ENCODE peak calls at places on chromosomes 11 and 22, in nine cellular contexts. H, G, K, M, F, Y, R, L and I are unnamed samples.

GRCh38 chr22:29940526-29940925 is 57.6 kb downstream of the MTMR3 start:
- DNase-seq in H (no peak), G (no peak), K (no peak), M (no peak), F (no peak), Y (no peak), R (no peak), L (no peak), I (no peak)

GRCh38 chr11:123103326-123103980 is 41.5 kb upstream of the HSPA8 start:
- DNase-seq in H (peak; percentile 61), G (peak; percentile 60), K (peak; percentile 73), M (peak; percentile 45), F (peak; percentile 41), Y (peak; percentile 87), R (peak; percentile 62), L (peak; percentile 75), I (peak; percentile 86)

GRCh38 chr22:42925598-42925997 is 68.5 kb upstream of the ARFGAP3 start:
- DNase-seq in H (no peak), G (no peak), K (no peak), M (no peak), F (no peak), Y (no peak), R (no peak), L (no peak), I (no peak)

GRCh38 chr22:49751318-49751967 is 76.2 kb downstream of the BRD1 start:
- DNase-seq in H (no peak), G (peak; percentile 19), K (no peak), M (no peak), F (no peak), Y (no peak), R (no peak), L (no peak), I (no peak)

GRCh38 chr22:44755418-44755817 is 3.0 kb downstream of the ARHGAP8 start:
- DNase-seq in H (no peak), G (no peak), K (no peak), M (no peak), F (no peak), Y (no peak), R (no peak), L (no peak), I (no peak)

GRCh38 chr22:42414565-42415298 is 17.5 kb downstream of the NFAM1 start:
- DNase-seq in H (no peak), G (no peak), K (no peak), M (no peak), F (no peak), Y (no peak), R (no peak), L (no peak), I (no peak)

GRCh38 chr22:38177926-38178604 is 3.6 kb downstream of the PLA2G6 start:
- DNase-seq in H (peak; percentile 86), G (peak; percentile 97), K (peak; percentile 33), M (peak; percentile 80), F (peak; percentile 32), Y (peak; percentile 87), R (peak; percentile 67), L (peak; percentile 89), I (peak; percentile 87)

GRCh38 chr11:61120865-61121831 is 18.9 kb downstream of the CD5 start:
- DNase-seq in H (peak; percentile 34), G (no peak), K (no peak), M (peak; percentile 27), F (no peak), Y (no peak), R (no peak), L (peak; percentile 34), I (peak; percentile 60)

GRCh38 chr11:128757235-128757711 is 63.4 kb downstream of the FLI1 start:
- DNase-seq in H (peak; percentile 19), G (no peak), K (peak; percentile 66), M (no peak), F (no peak), Y (peak; percentile 50), R (no peak), L (peak; percentile 48), I (peak; percentile 60)

GRCh38 chr22:35102663-35103062 is 36.7 kb downstream of the ISX start:
- DNase-seq in H (peak; percentile 1), G (no peak), K (peak; percentile 82), M (no peak), F (no peak), Y (peak; percentile 4), R (peak; percentile 25), L (peak; percentile 2), I (peak; percentile 16)

GRCh38 chr11:64004590-64004984 is 18.3 kb downstream of the OTUB1 start:
- DNase-seq in H (no peak), G (no peak), K (no peak), M (no peak), F (no peak), Y (no peak), R (no peak), L (no peak), I (peak; percentile 17)
- H3K4me1 ChIP-seq in H (peaks cover 9% of the 10 kb centered on the region), G (no peaks in the 10 kb centered on the region), K (peaks cover 12% of the 10 kb centered on the region), M (peaks cover 22% of the 10 kb centered on the region), F (peaks cover 17% of the 10 kb centered on the region), Y (peaks cover 14% of the 10 kb centered on the region), R (peaks cover 22% of the 10 kb centered on the region), L (peaks cover 11% of the 10 kb centered on the region), I (peaks cover 8% of the 10 kb centered on the region)

GRCh38 chr11:80798189-80798588 is 1357.4 kb upstream of the TENM4 start:
- DNase-seq in H (no peak), G (no peak), K (no peak), M (no peak), F (no peak), Y (no peak), R (peak; percentile 62), L (no peak), I (no peak)
- H2AFZ ChIP-seq in H (no peak overlapping the region), G (no peak overlapping the region), K (no peak overlapping the region), M (no peak overlapping the region), F (peak overlapping the region; percentile 81), Y (no peak overlapping the region), R (peak overlapping the region; percentile 36), L (no peak overlapping the region), I (no peak overlapping the region)

DNA sequence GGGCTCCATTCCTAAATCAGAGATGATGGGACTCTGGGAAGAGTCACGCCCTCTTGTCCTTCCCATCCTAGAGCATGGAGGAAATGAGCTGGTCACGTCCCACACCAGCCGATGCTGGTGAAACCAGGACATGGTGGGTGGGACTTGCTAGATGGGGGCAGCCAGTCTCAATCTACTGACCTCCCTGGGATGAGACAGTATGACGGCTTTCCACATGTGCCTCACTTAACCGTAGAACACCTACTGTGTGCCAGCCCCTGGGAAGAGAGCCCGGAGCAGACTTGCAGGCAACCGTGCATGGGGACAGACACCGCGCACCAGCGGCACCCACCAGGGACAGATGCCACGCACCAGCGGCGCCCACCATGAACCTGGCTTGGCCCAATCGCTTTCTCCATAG is 3.8 kb downstream of the OSBPL5 start:
- DNase-seq in H (no peak), G (no peak), K (no peak), M (no peak), F (no peak), Y (no peak), R (no peak), L (no peak), I (peak; percentile 71)
- H3K4me3 ChIP-seq in H (no peak overlapping the region), G (no peak overlapping the region), K (peak overlapping the region; percentile 72), M (no peak overlapping the region), F (peak overlapping the region; percentile 52), Y (no peak overlapping the region), R (peak overlapping the region; percentile 59), L (no peak overlapping the region), I (peak overlapping the region; percentile 78)

GRCh38 chr22:22109693-22110466 is 127.3 kb upstream of the TOP3B start:
- DNase-seq in H (no peak), G (no peak), K (peak; percentile 56), M (no peak), F (no peak), Y (peak; percentile 12), R (no peak), L (no peak), I (no peak)
- H3K4me1 ChIP-seq in H (no peaks in the 10 kb centered on the region), G (no peaks in the 10 kb centered on the region), K (peaks cover 10% of the 10 kb centered on the region), M (peaks cover 9% of the 10 kb centered on the region), F (no peaks in the 10 kb centered on the region), Y (peaks cover 26% of the 10 kb centered on the region), R (no peaks in the 10 kb centered on the region), L (peaks cover 16% of the 10 kb centered on the region), I (peaks cover 8% of the 10 kb centered on the region)

GRCh38 chr11:69913591-69914285 is 94.5 kb upstream of the FGF3 start:
- DNase-seq in H (no peak), G (no peak), K (no peak), M (no peak), F (no peak), Y (no peak), R (no peak), L (no peak), I (no peak)

GRCh38 chr11:69915501-69916250 is 96.5 kb upstream of the FGF3 start:
- DNase-seq in H (peak; percentile 55), G (peak; percentile 85), K (peak; percentile 93), M (peak; percentile 34), F (peak; percentile 80), Y (peak; percentile 95), R (peak; percentile 90), L (peak; percentile 76), I (peak; percentile 76)

GRCh38 chr11:69912911-69913451 is 93.8 kb upstream of the FGF3 start:
- DNase-seq in H (no peak), G (peak; percentile 45), K (peak; percentile 51), M (no peak), F (no peak), Y (no peak), R (peak; percentile 50), L (peak; percentile 20), I (peak; percentile 47)

GRCh38 chr11:69915151-69915500 is 95.9 kb upstream of the FGF3 start:
- DNase-seq in H (peak; percentile 53), G (peak; percentile 93), K (no peak), M (peak; percentile 23), F (no peak), Y (peak; percentile 93), R (no peak), L (peak; percentile 62), I (peak; percentile 74)

DNA sequence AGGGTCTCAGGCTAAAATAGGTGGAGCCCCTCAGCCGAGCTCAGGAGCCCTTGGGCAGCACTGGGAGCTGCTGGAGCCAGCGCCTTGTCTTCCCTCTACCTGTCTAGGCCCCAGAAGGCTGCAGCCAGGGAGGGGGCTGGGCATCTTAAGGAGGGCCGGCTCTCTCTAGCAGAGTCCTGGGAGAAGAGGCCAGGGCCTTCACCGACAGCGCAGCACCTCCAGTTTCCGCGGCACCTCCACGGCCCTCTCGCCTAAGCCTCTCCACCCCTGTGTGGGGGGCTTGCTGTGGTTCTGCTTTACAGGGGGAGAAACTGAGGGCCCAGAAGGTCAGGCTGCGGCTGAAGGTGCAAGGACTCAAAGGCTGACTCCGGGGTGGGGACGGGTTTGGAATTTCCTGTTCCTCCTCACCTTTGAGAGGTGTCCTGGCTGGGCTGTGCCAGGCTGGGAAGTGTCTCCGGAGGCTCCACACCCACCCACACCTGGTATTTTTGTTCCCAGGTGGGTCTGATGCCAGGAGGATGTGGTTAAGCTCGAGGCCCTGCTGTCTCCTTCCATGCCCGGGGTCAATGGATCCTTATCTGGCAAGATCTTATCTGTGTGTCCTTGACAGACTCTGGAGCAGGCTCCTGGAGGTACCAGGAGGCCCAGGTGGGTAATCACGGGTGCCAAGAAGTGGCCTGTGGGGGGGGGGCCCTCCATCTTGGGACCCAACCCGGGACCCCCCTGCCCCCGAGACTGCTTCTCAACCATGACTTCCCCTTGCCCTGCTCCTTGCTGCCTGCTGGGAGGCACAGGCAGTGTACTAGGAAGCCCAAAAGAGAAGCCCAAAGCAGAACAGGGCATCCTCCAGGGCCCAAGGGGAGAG is 95.3 kb upstream of the FGF3 start:
- DNase-seq in H (no peak), G (peak; percentile 98), K (no peak), M (no peak), F (no peak), Y (peak; percentile 97), R (no peak), L (no peak), I (no peak)
- H2AFZ ChIP-seq in H (no peak overlapping the region), G (no peak overlapping the region), K (no peak overlapping the region), M (no peak overlapping the region), F (no peak overlapping the region), Y (no peak overlapping the region), R (no peak overlapping the region), L (peak overlapping the region; percentile 96), I (no peak overlapping the region)

GRCh38 chr11:43556269-43556668 is 124.3 kb upstream of the HSD17B12 start:
- DNase-seq in H (no peak), G (no peak), K (peak; percentile 27), M (no peak), F (no peak), Y (no peak), R (no peak), L (no peak), I (no peak)
- H3K4me3 ChIP-seq in H (no peak overlapping the region), G (no peak overlapping the region), K (peak overlapping the region; percentile 55), M (no peak overlapping the region), F (no peak overlapping the region), Y (no peak overlapping the region), R (peak overlapping the region; percentile 42), L (no peak overlapping the region), I (no peak overlapping the region)